ENCODE peak calls at places on chromosomes 16 and 17, in nine cellular contexts. Z is NCI-H2081 treated with DMSO at 0.1 percent for 48 hours; Y is thyroid gland; P is fibroblast of mammary gland; W is A549; C is breast epithelium; Q is stimulated activated CD4-positive, alpha-beta T cell treated with anti-CD3 and anti-CD28 coated beads, Interleukin-4, amount 100 ng/mL, for 4 hours; B is CD4-positive, alpha-beta T cell; M is GM23338. A is an unnamed sample.
A peak's percentile ranks its signal among the peaks of the same experiment; 100 is the strongest.

GRCh38 chr17:9217151-9218067 is 196.1 kb downstream of the NTN1 start:
- DNase-seq in Z (no peak), Y (no peak), P (peak; percentile 90), W (no peak), C (no peak), Q (no peak), B (no peak), M (no peak), A (no peak)

GRCh38 chr16:47483616-47484015 is 22.5 kb downstream of the PHKB start:
- DNase-seq in Z (no peak), Y (no peak), P (no peak), W (no peak), C (no peak), Q (no peak), B (no peak), M (no peak), A (no peak)

GRCh38 chr16:12452549-12452948 is 351.1 kb downstream of the CPPED1 start:
- DNase-seq in Z (no peak), Y (no peak), P (no peak), W (no peak), C (no peak), Q (no peak), B (no peak), M (no peak), A (no peak)

GRCh38 chr16:84782841-84783240 is 36.9 kb upstream of the CRISPLD2 start:
- DNase-seq in Z (no peak), Y (no peak), P (peak; percentile 69), W (no peak), C (no peak), Q (no peak), B (no peak), M (no peak), A (no peak)

GRCh38 chr16:81624718-81625543 is 154.2 kb upstream of the PLCG2 start:
- DNase-seq in Z (no peak), Y (no peak), P (no peak), W (no peak), C (no peak), Q (no peak), B (no peak), M (no peak), A (peak; percentile 61)

GRCh38 chr17:74325743-74326379 is at the start of gene KIF19:
- DNase-seq in Z (no peak), Y (peak; percentile 70), P (no peak), W (no peak), C (no peak), Q (peak; percentile 55), B (peak; percentile 39), M (peak; percentile 85), A (peak; percentile 53)

GRCh38 chr17:49944451-49944850 is 24.5 kb upstream of the DLX4 start:
- DNase-seq in Z (no peak), Y (no peak), P (no peak), W (no peak), C (no peak), Q (no peak), B (no peak), M (peak; percentile 49), A (no peak)

GRCh38 chr16:75262104-75262799 is 10.8 kb upstream of the BCAR1 start:
- DNase-seq in Z (no peak), Y (peak; percentile 53), P (peak; percentile 62), W (no peak), C (no peak), Q (no peak), B (no peak), M (no peak), A (peak; percentile 45)

GRCh38 chr16:50578147-50578546 is 30.0 kb downstream of the NKD1 start:
- DNase-seq in Z (no peak), Y (no peak), P (no peak), W (no peak), C (no peak), Q (no peak), B (no peak), M (no peak), A (no peak)

GRCh38 chr16:50455288-50455845 is 86.6 kb upstream of the BRD7 start:
- DNase-seq in Z (no peak), Y (no peak), P (no peak), W (no peak), C (no peak), Q (no peak), B (no peak), M (no peak), A (no peak)

GRCh38 chr17:14341866-14342265 is 41.0 kb downstream of the HS3ST3B1 start:
- DNase-seq in Z (no peak), Y (no peak), P (no peak), W (no peak), C (no peak), Q (no peak), B (no peak), M (peak; percentile 43), A (no peak)

GRCh38 chr16:29649560-29650494 is 13.2 kb upstream of the SPN start:
- DNase-seq in Z (no peak), Y (peak; percentile 17), P (no peak), W (no peak), C (no peak), Q (no peak), B (no peak), M (peak; percentile 42), A (no peak)

GRCh38 chr17:27442702-27443101 is 13.5 kb upstream of the KSR1 start:
- DNase-seq in Z (no peak), Y (no peak), P (no peak), W (no peak), C (no peak), Q (no peak), B (no peak), M (no peak), A (no peak)

GRCh38 chr17:68600123-68600880 is 865 bp downstream of the FAM20A start:
- DNase-seq in Z (no peak), Y (peak; percentile 87), P (no peak), W (peak; percentile 28), C (no peak), Q (peak; percentile 10), B (no peak), M (peak; percentile 84), A (peak; percentile 39)

GRCh38 chr16:30948956-30949654 is at the start of gene ORAI3:
- DNase-seq in Z (no peak), Y (peak; percentile 78), P (peak; percentile 46), W (peak; percentile 57), C (peak; percentile 68), Q (no peak), B (peak; percentile 29), M (peak; percentile 87), A (peak; percentile 88)